ENCODE peak calls at places on chromosomes 4 and X, in four cellular contexts. One of them, this sample, is unnamed.

GRCh38 chrX:70171636-70172035 is 5.6 kb upstream of the DGAT2L6 start:
- DNase-seq in RPMI8226: no peak
- DNase-seq in memory B cell: no peak
- DNase-seq in NCI-H1694: no peak
- DNase-seq in this sample: no peak

GRCh38 chr4:65623509-65623908 is 46.8 kb downstream of the EPHA5 start:
- DNase-seq in RPMI8226: no peak
- DNase-seq in memory B cell: no peak
- DNase-seq in NCI-H1694: peak; percentile 4
- DNase-seq in this sample: no peak

GRCh38 chr4:123421227-123421941 is 24.8 kb downstream of the SPRY1 start:
- DNase-seq in NCI-H1694: no peak
- DNase-seq in memory B cell: no peak
- DNase-seq in RPMI8226: no peak
- DNase-seq in this sample: no peak

GRCh38 chr4:121740796-121741409 is 24.1 kb downstream of the SMIM43 start:
- DNase-seq in RPMI8226: no peak
- DNase-seq in memory B cell: no peak
- DNase-seq in NCI-H1694: no peak
- DNase-seq in this sample: no peak

GRCh38 chr4:3414421-3415279 is 27.1 kb upstream of the HGFAC start:
- DNase-seq in NCI-H1694: no peak
- DNase-seq in memory B cell: no peak
- DNase-seq in RPMI8226: peak; percentile 74
- DNase-seq in this sample: no peak

GRCh38 chr4:18421519-18421918 is 400.0 kb upstream of the LCORL start:
- DNase-seq in RPMI8226: peak; percentile 47
- DNase-seq in NCI-H1694: no peak
- DNase-seq in memory B cell: no peak
- DNase-seq in this sample: no peak

GRCh38 chrX:9147086-9147485 is 113.2 kb upstream of the FAM9B start:
- DNase-seq in RPMI8226: no peak
- DNase-seq in NCI-H1694: no peak
- DNase-seq in memory B cell: no peak
- DNase-seq in this sample: peak; percentile 62

GRCh38 chrX:38277802-38278201 is 49.5 kb downstream of the RPGR start:
- DNase-seq in RPMI8226: no peak
- DNase-seq in memory B cell: no peak
- DNase-seq in NCI-H1694: no peak
- DNase-seq in this sample: no peak

GRCh38 chrX:29466441-29466840 is 748.9 kb upstream of the MAGEB2 start:
- DNase-seq in RPMI8226: no peak
- DNase-seq in memory B cell: no peak
- DNase-seq in NCI-H1694: no peak
- DNase-seq in this sample: no peak

GRCh38 chr4:142663828-142664227 is 182.3 kb downstream of the INPP4B start:
- DNase-seq in memory B cell: no peak
- DNase-seq in NCI-H1694: no peak
- DNase-seq in RPMI8226: no peak
- DNase-seq in this sample: no peak

GRCh38 chr4:1299301-1299860 is 9.7 kb downstream of the MAEA start:
- DNase-seq in NCI-H1694: no peak
- DNase-seq in RPMI8226: no peak
- DNase-seq in memory B cell: no peak
- DNase-seq in this sample: no peak

GRCh38 chr4:25823632-25824031 is 39.2 kb downstream of the SEL1L3 start:
- DNase-seq in memory B cell: no peak
- DNase-seq in NCI-H1694: no peak
- DNase-seq in RPMI8226: no peak
- DNase-seq in this sample: peak; percentile 59

GRCh38 chr4:176927664-176928063 is 134.9 kb upstream of the VEGFC start:
- DNase-seq in memory B cell: no peak
- DNase-seq in NCI-H1694: no peak
- DNase-seq in RPMI8226: no peak
- DNase-seq in this sample: no peak

GRCh38 chr4:92825186-92825715 is 521.5 kb downstream of the GRID2 start:
- DNase-seq in memory B cell: no peak
- DNase-seq in NCI-H1694: no peak
- DNase-seq in RPMI8226: no peak
- DNase-seq in this sample: peak; percentile 11

GRCh38 chrX:30713061-30713525 is 59.9 kb downstream of the GK start:
- DNase-seq in RPMI8226: peak; percentile 33
- DNase-seq in NCI-H1694: peak; percentile 38
- DNase-seq in memory B cell: peak; percentile 11
- DNase-seq in this sample: peak; percentile 0

GRCh38 chr4:88033309-88033708 is 25.9 kb downstream of the PKD2 start:
- DNase-seq in RPMI8226: peak; percentile 59
- DNase-seq in NCI-H1694: peak; percentile 23
- DNase-seq in memory B cell: peak; percentile 12
- DNase-seq in this sample: peak; percentile 32

GRCh38 chrX:113202601-113203000 is 362.0 kb upstream of the AMOT start:
- DNase-seq in RPMI8226: no peak
- DNase-seq in memory B cell: no peak
- DNase-seq in NCI-H1694: no peak
- DNase-seq in this sample: no peak

GRCh38 chrX:154812341-154813101 is 7.2 kb upstream of the MPP1 start:
- DNase-seq in NCI-H1694: no peak
- DNase-seq in memory B cell: no peak
- DNase-seq in RPMI8226: no peak
- DNase-seq in this sample: no peak

GRCh38 chr4:772118-772517 is 53.8 kb downstream of the CPLX1 start:
- DNase-seq in RPMI8226: no peak
- DNase-seq in memory B cell: no peak
- DNase-seq in NCI-H1694: no peak
- DNase-seq in this sample: no peak

GRCh38 chr4:13329963-13330362 is 154.2 kb downstream of the RAB28 start:
- DNase-seq in memory B cell: no peak
- DNase-seq in NCI-H1694: no peak
- DNase-seq in RPMI8226: no peak
- DNase-seq in this sample: no peak

GRCh38 chrX:29229802-29230201 is 642.6 kb downstream of the IL1RAPL1 start:
- DNase-seq in memory B cell: no peak
- DNase-seq in NCI-H1694: no peak
- DNase-seq in RPMI8226: no peak
- DNase-seq in this sample: no peak

GRCh38 chr4:151605215-151605614 is 155.6 kb downstream of the GATB start:
- DNase-seq in NCI-H1694: no peak
- DNase-seq in RPMI8226: no peak
- DNase-seq in memory B cell: no peak
- DNase-seq in this sample: no peak

GRCh38 chrX:53330331-53330730 is 48.9 kb upstream of the IQSEC2 start:
- DNase-seq in NCI-H1694: no peak
- DNase-seq in RPMI8226: no peak
- DNase-seq in memory B cell: no peak
- DNase-seq in this sample: no peak

This sample was measured in cerebellum.